ENCODE peak calls at places on chromosomes 7 and 10, in six cellular contexts. A is GM12865; V is tibial artery; G is CD4-positive, alpha-beta memory T cell; J is hepatocyte; L is naive thymus-derived CD4-positive, alpha-beta T cell. I is an unnamed sample.

GRCh38 chr7:154947604-154948003 is 55.3 kb downstream of the PAXIP1 start:
- DNase-seq in A (no peak), V (no peak), G (no peak), J (no peak), L (no peak), I (no peak)

GRCh38 chr7:7696458-7697119 is 21.8 kb downstream of the RPA3 start:
- DNase-seq in A (no peak), V (no peak), G (no peak), J (peak), L (no peak), I (no peak)

GRCh38 chr10:77405771-77406241 is 231.8 kb downstream of the KCNMA1 start:
- DNase-seq in A (peak), V (peak), G (no peak), J (peak), L (no peak), I (peak)

GRCh38 chr7:8147760-8148463 is 114.1 kb downstream of the ICA1 start:
- DNase-seq in A (no peak), V (no peak), G (no peak), J (no peak), L (no peak), I (no peak)

GRCh38 chr10:4006051-4006450 is 221.0 kb upstream of the KLF6 start:
- DNase-seq in A (no peak), V (peak), G (no peak), J (no peak), L (no peak), I (no peak)

GRCh38 chr10:123150986-123151738 is 3.0 kb upstream of the BUB3 start:
- DNase-seq in A (peak), V (no peak), G (no peak), J (no peak), L (no peak), I (no peak)

GRCh38 chr10:114492351-114493037 is 88.2 kb upstream of the AFAP1L2 start:
- DNase-seq in A (peak), V (no peak), G (peak), J (no peak), L (no peak), I (peak)

GRCh38 chr10:96133135-96133534 is 3.0 kb downstream of the ZNF518A start:
- DNase-seq in A (no peak), V (no peak), G (no peak), J (no peak), L (no peak), I (no peak)

GRCh38 chr7:142012825-142013506 is 17.3 kb downstream of the MGAM start:
- DNase-seq in A (no peak), V (no peak), G (no peak), J (peak), L (no peak), I (peak)

GRCh38 chr10:24518981-24519597 is 204.6 kb downstream of the ARHGAP21 start:
- DNase-seq in A (peak), V (peak), G (peak), J (peak), L (peak), I (peak)

GRCh38 chr10:114552050-114552449 is 106.0 kb downstream of the ABLIM1 start:
- DNase-seq in A (no peak), V (no peak), G (no peak), J (peak), L (no peak), I (no peak)

GRCh38 chr7:510782-511281 is 8.8 kb downstream of the PDGFA start:
- DNase-seq in A (no peak), V (no peak), G (no peak), J (no peak), L (no peak), I (no peak)

GRCh38 chr7:34155225-34155908 is 250.0 kb downstream of the BMPER start:
- DNase-seq in A (no peak), V (peak), G (no peak), J (peak), L (no peak), I (peak)

GRCh38 chr10:15695852-15696251 is 23.9 kb downstream of the ITGA8 start:
- DNase-seq in A (no peak), V (no peak), G (no peak), J (no peak), L (no peak), I (no peak)

GRCh38 chr7:54249686-54250085 is 292.5 kb upstream of the VSTM2A start:
- DNase-seq in A (no peak), V (no peak), G (no peak), J (no peak), L (no peak), I (no peak)

GRCh38 chr10:68074775-68075549 is at the start of gene HERC4:
- DNase-seq in A (peak), V (peak), G (peak), J (peak), L (peak), I (peak)

GRCh38 chr7:46220066-46220630 is 299.1 kb upstream of the IGFBP3 start:
- DNase-seq in A (no peak), V (no peak), G (no peak), J (peak), L (no peak), I (no peak)

GRCh38 chr10:51422311-51423120 is 276.9 kb downstream of the CSTF2T start:
- DNase-seq in A (peak), V (peak), G (no peak), J (peak), L (no peak), I (peak)

GRCh38 chr10:132477066-132477397 is 60.6 kb upstream of the INPP5A start:
- DNase-seq in A (no peak), V (no peak), G (no peak), J (no peak), L (no peak), I (no peak)

GRCh38 chr7:139718859-139719258 is 58.9 kb downstream of the HIPK2 start:
- DNase-seq in A (no peak), V (no peak), G (no peak), J (no peak), L (no peak), I (no peak)

GRCh38 chr10:133090654-133091053 is 2.9 kb downstream of the ADGRA1 start:
- DNase-seq in A (no peak), V (no peak), G (no peak), J (no peak), L (no peak), I (no peak)

DNA sequence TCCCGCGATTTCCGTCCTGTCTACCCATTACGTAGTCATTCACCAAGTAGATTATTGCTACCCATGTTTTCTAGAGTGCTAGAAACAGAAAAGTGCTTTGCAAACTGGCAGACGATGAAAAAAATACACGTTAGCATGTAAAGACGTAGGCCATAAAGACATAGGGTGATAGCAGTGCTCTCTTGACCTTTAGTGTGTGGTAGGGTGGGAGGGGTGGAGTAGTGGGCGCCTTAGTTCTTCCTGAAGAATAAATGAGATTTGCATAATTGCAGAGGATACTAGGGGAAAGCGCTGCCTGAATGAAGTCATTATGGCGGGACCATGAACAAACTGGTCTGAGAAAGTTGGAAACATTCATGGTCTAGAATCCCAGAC is 948 bp downstream of the ZNF485 start:
- DNase-seq in A (no peak), V (no peak), G (no peak), J (no peak), L (no peak), I (no peak)
- H3K4me3 ChIP-seq in A (peak), V (peak), G (peak), J (peak), L (peak), I (peak)

DNA sequence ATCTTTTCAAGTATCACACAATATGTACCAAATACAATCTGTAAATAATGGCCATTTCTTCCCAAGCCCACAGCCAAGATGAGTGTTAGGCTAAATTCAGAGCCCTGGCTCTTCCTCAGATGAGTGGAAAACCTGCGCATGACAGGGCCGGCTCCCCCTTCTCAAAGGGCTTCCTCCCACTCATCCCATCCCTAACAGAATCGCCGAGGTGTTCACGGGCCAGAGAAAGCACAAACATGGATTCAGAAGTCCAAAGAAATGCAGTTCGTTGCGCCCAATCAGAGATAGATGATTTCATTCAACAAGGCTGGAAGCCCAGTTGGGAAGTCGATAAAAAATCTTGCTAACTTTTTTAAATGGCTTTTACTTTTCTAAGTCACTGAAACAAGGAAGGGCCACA is 121.8 kb downstream of the UBE2H start:
- DNase-seq in A (no peak), V (no peak), G (no peak), J (no peak), L (no peak), I (no peak)
- H3K4me3 ChIP-seq in A (no peak), V (no peak), G (no peak), J (no peak), L (no peak), I (no peak)

GRCh38 chr10:99329891-99330674 is 927 bp downstream of the CNNM1 start:
- DNase-seq in A (no peak), V (no peak), G (no peak), J (peak), L (no peak), I (peak)
- H3K4me3 ChIP-seq in A (no peak), V (peak), G (no peak), J (peak), L (peak), I (peak)

GRCh38 chr7:128742206-128742605 is 3.0 kb downstream of the CALU start:
- DNase-seq in A (no peak), V (no peak), G (no peak), J (no peak), L (no peak), I (no peak)
- H3K4me3 ChIP-seq in A (no peak), V (no peak), G (no peak), J (no peak), L (no peak), I (no peak)

DNA sequence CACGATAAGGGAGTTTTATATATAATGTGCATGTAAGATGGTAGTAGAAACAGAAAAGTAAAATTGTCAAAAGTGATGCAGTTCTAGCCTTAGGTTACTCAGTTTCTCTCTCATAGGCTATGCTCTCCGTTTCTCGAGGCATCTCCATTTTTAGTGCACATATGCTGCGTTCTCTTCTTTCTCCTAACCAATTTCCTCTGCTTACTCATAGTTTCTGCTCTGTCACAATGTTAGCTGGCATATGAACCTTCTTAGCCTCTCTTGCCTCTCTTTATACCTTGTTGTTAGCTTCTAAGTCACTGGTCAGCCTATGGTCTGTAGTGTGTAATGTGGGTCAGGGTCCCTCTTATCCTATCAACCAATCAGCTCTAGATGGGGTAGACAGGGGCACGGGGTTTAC is 280.6 kb upstream of the ETV1 start:
- DNase-seq in A (no peak), V (no peak), G (no peak), J (no peak), L (no peak), I (no peak)
- H3K4me3 ChIP-seq in A (no peak), V (no peak), G (no peak), J (no peak), L (no peak), I (no peak)

DNA sequence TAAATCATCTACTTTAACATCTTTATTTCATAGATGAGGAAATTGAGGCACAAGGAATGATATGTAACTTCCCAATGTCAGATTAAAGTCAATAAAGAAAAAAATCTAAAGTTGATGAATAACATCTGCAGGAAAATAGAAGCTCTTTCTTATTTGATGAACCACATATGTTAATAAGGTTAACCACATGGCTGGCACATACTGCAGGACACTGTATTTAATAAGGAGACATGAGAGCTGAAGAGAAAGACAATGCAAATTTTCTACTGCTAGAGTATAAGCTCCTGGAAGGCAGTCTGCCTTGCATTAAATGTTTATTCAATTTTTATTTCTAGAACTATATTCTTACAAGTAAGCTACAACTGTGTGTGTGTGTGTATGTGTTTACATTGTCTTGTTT is 4.4 kb downstream of the RAB11FIP2 start:
- DNase-seq in A (no peak), V (no peak), G (no peak), J (no peak), L (no peak), I (peak)
- H3K4me3 ChIP-seq in A (no peak), V (no peak), G (no peak), J (no peak), L (no peak), I (no peak)

I was measured in A673.